ENCODE peak calls at places on chromosomes 12 and 14, in six cellular contexts. One of them, this sample, is unnamed.

GRCh38 chr12:124867389-124867930 is 3.8 kb upstream of the SCARB1 start:
- DNase-seq in foreskin fibroblast: peak
- DNase-seq in NAMALWA: no peak
- DNase-seq in endothelial cell of umbilical vein: no peak
- DNase-seq in astrocyte of the cerebellum: no peak
- DNase-seq in sciatic nerve: no peak
- DNase-seq in this sample: peak

GRCh38 chr12:52149651-52150241 is 42.1 kb downstream of the KRT80 start:
- DNase-seq in foreskin fibroblast: no peak
- DNase-seq in NAMALWA: no peak
- DNase-seq in endothelial cell of umbilical vein: no peak
- DNase-seq in astrocyte of the cerebellum: peak
- DNase-seq in sciatic nerve: no peak
- DNase-seq in this sample: no peak

GRCh38 chr12:4117386-4118016 is 156.1 kb upstream of the CCND2 start:
- DNase-seq in foreskin fibroblast: no peak
- DNase-seq in NAMALWA: no peak
- DNase-seq in endothelial cell of umbilical vein: no peak
- DNase-seq in astrocyte of the cerebellum: no peak
- DNase-seq in sciatic nerve: no peak
- DNase-seq in this sample: no peak

GRCh38 chr12:105377077-105377476 is 46.6 kb downstream of the C12orf75 start:
- DNase-seq in foreskin fibroblast: no peak
- DNase-seq in NAMALWA: no peak
- DNase-seq in endothelial cell of umbilical vein: no peak
- DNase-seq in astrocyte of the cerebellum: no peak
- DNase-seq in sciatic nerve: no peak
- DNase-seq in this sample: no peak

GRCh38 chr12:66964629-66965028 is 285.8 kb upstream of the GRIP1 start:
- DNase-seq in foreskin fibroblast: no peak
- DNase-seq in NAMALWA: peak
- DNase-seq in endothelial cell of umbilical vein: no peak
- DNase-seq in astrocyte of the cerebellum: peak
- DNase-seq in sciatic nerve: no peak
- DNase-seq in this sample: peak

GRCh38 chr12:123891516-123892179 is 81.0 kb downstream of the CCDC92 start:
- DNase-seq in foreskin fibroblast: peak
- DNase-seq in NAMALWA: no peak
- DNase-seq in endothelial cell of umbilical vein: no peak
- DNase-seq in astrocyte of the cerebellum: no peak
- DNase-seq in sciatic nerve: no peak
- DNase-seq in this sample: no peak

GRCh38 chr12:93804392-93805179 is 127.4 kb downstream of the CRADD start:
- DNase-seq in foreskin fibroblast: peak
- DNase-seq in NAMALWA: no peak
- DNase-seq in endothelial cell of umbilical vein: peak
- DNase-seq in astrocyte of the cerebellum: no peak
- DNase-seq in sciatic nerve: no peak
- DNase-seq in this sample: no peak

GRCh38 chr14:102774391-102775153 is 2.7 kb upstream of the TRAF3 start:
- DNase-seq in foreskin fibroblast: peak
- DNase-seq in NAMALWA: peak
- DNase-seq in endothelial cell of umbilical vein: peak
- DNase-seq in astrocyte of the cerebellum: peak
- DNase-seq in sciatic nerve: peak
- DNase-seq in this sample: no peak

GRCh38 chr12:31491819-31492598 is 98.9 kb downstream of the DENND5B start:
- DNase-seq in foreskin fibroblast: peak
- DNase-seq in NAMALWA: no peak
- DNase-seq in endothelial cell of umbilical vein: peak
- DNase-seq in astrocyte of the cerebellum: peak
- DNase-seq in sciatic nerve: no peak
- DNase-seq in this sample: peak

GRCh38 chr12:130104596-130105253 is 57.5 kb upstream of the FZD10 start:
- DNase-seq in foreskin fibroblast: no peak
- DNase-seq in NAMALWA: no peak
- DNase-seq in endothelial cell of umbilical vein: no peak
- DNase-seq in astrocyte of the cerebellum: no peak
- DNase-seq in sciatic nerve: no peak
- DNase-seq in this sample: no peak

GRCh38 chr14:92435154-92435553 is 78.4 kb upstream of the RIN3 start:
- DNase-seq in foreskin fibroblast: no peak
- DNase-seq in NAMALWA: no peak
- DNase-seq in endothelial cell of umbilical vein: no peak
- DNase-seq in astrocyte of the cerebellum: no peak
- DNase-seq in sciatic nerve: no peak
- DNase-seq in this sample: no peak

GRCh38 chr12:120115692-120116442 is 686 bp downstream of the RAB35 start:
- DNase-seq in foreskin fibroblast: peak
- DNase-seq in NAMALWA: peak
- DNase-seq in endothelial cell of umbilical vein: peak
- DNase-seq in astrocyte of the cerebellum: no peak
- DNase-seq in sciatic nerve: no peak
- DNase-seq in this sample: no peak

GRCh38 chr12:77746108-77746507 is 84.6 kb upstream of the NAV3 start:
- DNase-seq in foreskin fibroblast: no peak
- DNase-seq in NAMALWA: peak
- DNase-seq in endothelial cell of umbilical vein: peak
- DNase-seq in astrocyte of the cerebellum: no peak
- DNase-seq in sciatic nerve: no peak
- DNase-seq in this sample: peak

GRCh38 chr14:102545461-102546265 is 36.1 kb upstream of the ANKRD9 start:
- DNase-seq in foreskin fibroblast: peak
- DNase-seq in NAMALWA: no peak
- DNase-seq in endothelial cell of umbilical vein: no peak
- DNase-seq in astrocyte of the cerebellum: no peak
- DNase-seq in sciatic nerve: no peak
- DNase-seq in this sample: no peak

This sample was measured in retinal pigment epithelial cell.